ENCODE peak calls at places on chromosomes 1 and 21, in six cellular contexts. One of them, this sample, is unnamed.

GRCh38 chr1:225908013-225908640 is 15.9 kb downstream of the PYCR2 start:
- DNase-seq in A673: no peak
- DNase-seq in SK-N-SH: no peak
- DNase-seq in thoracic aorta: no peak
- DNase-seq in Peyer's patch: no peak
- DNase-seq in fibroblast of pulmonary artery: no peak
- DNase-seq in this sample: peak; percentile 33

GRCh38 chr21:25907573-25908275 is 173.0 kb downstream of the GABPA start:
- DNase-seq in A673: no peak
- DNase-seq in thoracic aorta: no peak
- DNase-seq in fibroblast of pulmonary artery: no peak
- DNase-seq in SK-N-SH: peak; percentile 50
- DNase-seq in Peyer's patch: no peak
- DNase-seq in this sample: no peak

GRCh38 chr1:14740016-14740415 is 141.5 kb downstream of the KAZN start:
- DNase-seq in Peyer's patch: no peak
- DNase-seq in fibroblast of pulmonary artery: no peak
- DNase-seq in SK-N-SH: no peak
- DNase-seq in thoracic aorta: no peak
- DNase-seq in A673: peak; percentile 75
- DNase-seq in this sample: no peak

GRCh38 chr1:20031161-20031560 is 38.8 kb upstream of the PLA2G5 start:
- DNase-seq in fibroblast of pulmonary artery: peak; percentile 74
- DNase-seq in thoracic aorta: no peak
- DNase-seq in A673: no peak
- DNase-seq in Peyer's patch: no peak
- DNase-seq in SK-N-SH: no peak
- DNase-seq in this sample: no peak

GRCh38 chr1:93531193-93531592 is 83.3 kb downstream of the FNBP1L start:
- DNase-seq in Peyer's patch: no peak
- DNase-seq in fibroblast of pulmonary artery: no peak
- DNase-seq in A673: no peak
- DNase-seq in SK-N-SH: peak; percentile 33
- DNase-seq in thoracic aorta: no peak
- DNase-seq in this sample: no peak

GRCh38 chr1:61337981-61338848 is 255.9 kb downstream of the NFIA start:
- DNase-seq in Peyer's patch: peak; percentile 54
- DNase-seq in SK-N-SH: peak; percentile 73
- DNase-seq in A673: peak; percentile 87
- DNase-seq in thoracic aorta: peak; percentile 50
- DNase-seq in fibroblast of pulmonary artery: peak; percentile 91
- DNase-seq in this sample: peak; percentile 85

GRCh38 chr1:245085508-245086095 is 69.2 kb upstream of the KIF26B start:
- DNase-seq in SK-N-SH: no peak
- DNase-seq in A673: no peak
- DNase-seq in fibroblast of pulmonary artery: peak; percentile 91
- DNase-seq in Peyer's patch: no peak
- DNase-seq in thoracic aorta: no peak
- DNase-seq in this sample: peak; percentile 97

GRCh38 chr1:94926365-94926914 is 470 bp downstream of the CNN3 start:
- DNase-seq in SK-N-SH: peak; percentile 85
- DNase-seq in fibroblast of pulmonary artery: peak; percentile 64
- DNase-seq in A673: peak; percentile 77
- DNase-seq in Peyer's patch: peak; percentile 78
- DNase-seq in thoracic aorta: no peak
- DNase-seq in this sample: peak; percentile 56

GRCh38 chr1:65297686-65298085 is 11.7 kb upstream of the DNAJC6 start:
- DNase-seq in thoracic aorta: no peak
- DNase-seq in fibroblast of pulmonary artery: no peak
- DNase-seq in SK-N-SH: no peak
- DNase-seq in A673: no peak
- DNase-seq in Peyer's patch: no peak
- DNase-seq in this sample: no peak

GRCh38 chr1:149884433-149885363 is 14.7 kb upstream of the BOLA1 start:
- DNase-seq in Peyer's patch: no peak
- DNase-seq in fibroblast of pulmonary artery: peak; percentile 13
- DNase-seq in thoracic aorta: no peak
- DNase-seq in A673: peak; percentile 76
- DNase-seq in SK-N-SH: no peak
- DNase-seq in this sample: peak; percentile 5

GRCh38 chr1:162475089-162475488 is 22.5 kb upstream of the UHMK1 start:
- DNase-seq in SK-N-SH: no peak
- DNase-seq in thoracic aorta: no peak
- DNase-seq in fibroblast of pulmonary artery: no peak
- DNase-seq in Peyer's patch: no peak
- DNase-seq in A673: no peak
- DNase-seq in this sample: no peak

GRCh38 chr1:79507770-79508169 is 501.2 kb upstream of the ADGRL4 start:
- DNase-seq in fibroblast of pulmonary artery: no peak
- DNase-seq in thoracic aorta: no peak
- DNase-seq in SK-N-SH: no peak
- DNase-seq in A673: no peak
- DNase-seq in Peyer's patch: no peak
- DNase-seq in this sample: no peak

GRCh38 chr1:221165331-221166161 is 286.3 kb downstream of the HLX start:
- DNase-seq in A673: no peak
- DNase-seq in thoracic aorta: no peak
- DNase-seq in SK-N-SH: peak; percentile 29
- DNase-seq in fibroblast of pulmonary artery: peak; percentile 23
- DNase-seq in Peyer's patch: no peak
- DNase-seq in this sample: no peak

GRCh38 chr1:20665736-20666135 is 4.6 kb upstream of the DDOST start:
- DNase-seq in thoracic aorta: no peak
- DNase-seq in SK-N-SH: no peak
- DNase-seq in Peyer's patch: no peak
- DNase-seq in fibroblast of pulmonary artery: no peak
- DNase-seq in A673: no peak
- DNase-seq in this sample: no peak

GRCh38 chr1:157937743-157938142 is 55.7 kb upstream of the KIRREL1 start:
- DNase-seq in SK-N-SH: no peak
- DNase-seq in A673: no peak
- DNase-seq in Peyer's patch: no peak
- DNase-seq in thoracic aorta: no peak
- DNase-seq in fibroblast of pulmonary artery: no peak
- DNase-seq in this sample: no peak

GRCh38 chr1:53468374-53468773 is 9.2 kb downstream of the DMRTB1 start:
- DNase-seq in A673: no peak
- DNase-seq in SK-N-SH: no peak
- DNase-seq in fibroblast of pulmonary artery: no peak
- DNase-seq in Peyer's patch: no peak
- DNase-seq in thoracic aorta: no peak
- DNase-seq in this sample: no peak

GRCh38 chr1:201346337-201346939 is 31.0 kb downstream of the TNNT2 start:
- DNase-seq in thoracic aorta: no peak
- DNase-seq in fibroblast of pulmonary artery: peak; percentile 67
- DNase-seq in A673: peak; percentile 80
- DNase-seq in Peyer's patch: peak; percentile 44
- DNase-seq in SK-N-SH: peak; percentile 61
- DNase-seq in this sample: peak; percentile 62

GRCh38 chr1:14937288-14937949 is 216.1 kb upstream of the TMEM51 start:
- DNase-seq in SK-N-SH: peak; percentile 51
- DNase-seq in A673: no peak
- DNase-seq in fibroblast of pulmonary artery: no peak
- DNase-seq in thoracic aorta: no peak
- DNase-seq in Peyer's patch: no peak
- DNase-seq in this sample: no peak

GRCh38 chr1:45622891-45623394 is 911 bp downstream of the CCDC17 start:
- DNase-seq in SK-N-SH: peak; percentile 39
- DNase-seq in fibroblast of pulmonary artery: no peak
- DNase-seq in A673: no peak
- DNase-seq in thoracic aorta: no peak
- DNase-seq in Peyer's patch: no peak
- DNase-seq in this sample: peak; percentile 8

GRCh38 chr21:31530918-31531705 is 128.4 kb upstream of the SOD1 start:
- DNase-seq in Peyer's patch: no peak
- DNase-seq in A673: peak; percentile 30
- DNase-seq in thoracic aorta: no peak
- DNase-seq in SK-N-SH: peak; percentile 77
- DNase-seq in fibroblast of pulmonary artery: no peak
- DNase-seq in this sample: no peak

GRCh38 chr1:217569021-217569420 is 61.9 kb downstream of the GPATCH2 start:
- DNase-seq in Peyer's patch: no peak
- DNase-seq in SK-N-SH: no peak
- DNase-seq in fibroblast of pulmonary artery: no peak
- DNase-seq in thoracic aorta: no peak
- DNase-seq in A673: no peak
- DNase-seq in this sample: peak; percentile 64

GRCh38 chr1:88466899-88467580 is 217.0 kb upstream of the PKN2 start:
- DNase-seq in A673: no peak
- DNase-seq in fibroblast of pulmonary artery: no peak
- DNase-seq in SK-N-SH: no peak
- DNase-seq in thoracic aorta: no peak
- DNase-seq in Peyer's patch: no peak
- DNase-seq in this sample: no peak

GRCh38 chr1:96641292-96641691 is 80.3 kb upstream of the PTBP2 start:
- DNase-seq in fibroblast of pulmonary artery: peak; percentile 51
- DNase-seq in A673: no peak
- DNase-seq in Peyer's patch: no peak
- DNase-seq in thoracic aorta: no peak
- DNase-seq in SK-N-SH: no peak
- DNase-seq in this sample: peak; percentile 66

GRCh38 chr1:181324797-181325616 is 158.3 kb upstream of the CACNA1E start:
- DNase-seq in fibroblast of pulmonary artery: no peak
- DNase-seq in SK-N-SH: no peak
- DNase-seq in A673: no peak
- DNase-seq in Peyer's patch: no peak
- DNase-seq in thoracic aorta: no peak
- DNase-seq in this sample: no peak

DNA sequence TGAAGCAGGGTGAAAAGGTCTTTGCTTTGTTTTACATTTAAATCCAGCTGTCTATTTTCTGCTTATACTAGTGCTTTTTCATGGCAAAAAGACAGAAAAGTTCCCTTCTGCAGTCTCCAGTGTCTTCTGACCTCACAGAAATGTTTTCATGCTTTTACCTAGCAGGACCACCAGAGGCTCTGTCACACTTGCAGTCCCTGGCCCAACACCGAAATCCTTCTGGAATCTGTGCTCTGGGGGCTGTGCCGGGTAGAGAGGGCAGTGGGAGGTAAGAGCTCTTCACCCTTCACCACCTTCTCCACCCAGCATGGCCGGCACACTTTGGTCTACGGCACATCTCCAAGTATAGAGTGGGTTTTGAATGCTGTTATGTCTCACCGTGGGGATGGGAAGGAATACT is 20.8 kb downstream of the GNAT2 start:
- DNase-seq in Peyer's patch: no peak
- DNase-seq in SK-N-SH: peak; percentile 6
- DNase-seq in fibroblast of pulmonary artery: no peak
- DNase-seq in thoracic aorta: no peak
- DNase-seq in A673: no peak
- DNase-seq in this sample: no peak
- TF ChIP-seq CTCF in Peyer's patch: no peak
- TF ChIP-seq CTCF in SK-N-SH: peak; percentile 18
- TF ChIP-seq CTCF in fibroblast of pulmonary artery: peak; percentile 31
- TF ChIP-seq CTCF in thoracic aorta: no peak
- TF ChIP-seq CTCF in A673: peak; percentile 42
- TF ChIP-seq CTCF in this sample: peak; percentile 13

GRCh38 chr1:156126043-156126700 is 11.7 kb downstream of the LMNA start:
- DNase-seq in fibroblast of pulmonary artery: peak; percentile 97
- DNase-seq in A673: peak; percentile 69
- DNase-seq in SK-N-SH: peak; percentile 83
- DNase-seq in thoracic aorta: peak; percentile 90
- DNase-seq in Peyer's patch: peak; percentile 80
- DNase-seq in this sample: peak; percentile 97

GRCh38 chr1:156130578-156130942 is 16.0 kb downstream of the LMNA start:
- DNase-seq in Peyer's patch: no peak
- DNase-seq in thoracic aorta: no peak
- DNase-seq in A673: no peak
- DNase-seq in fibroblast of pulmonary artery: no peak
- DNase-seq in SK-N-SH: no peak
- DNase-seq in this sample: no peak

GRCh38 chr1:156126701-156127534 is 12.4 kb downstream of the LMNA start:
- DNase-seq in Peyer's patch: peak; percentile 57
- DNase-seq in thoracic aorta: no peak
- DNase-seq in A673: no peak
- DNase-seq in fibroblast of pulmonary artery: peak; percentile 75
- DNase-seq in SK-N-SH: no peak
- DNase-seq in this sample: peak; percentile 97

GRCh38 chr1:156129687-156130577 is 15.4 kb downstream of the LMNA start:
- DNase-seq in Peyer's patch: peak; percentile 88
- DNase-seq in fibroblast of pulmonary artery: peak; percentile 97
- DNase-seq in thoracic aorta: peak; percentile 78
- DNase-seq in SK-N-SH: peak; percentile 90
- DNase-seq in A673: peak; percentile 97
- DNase-seq in this sample: peak; percentile 98

DNA sequence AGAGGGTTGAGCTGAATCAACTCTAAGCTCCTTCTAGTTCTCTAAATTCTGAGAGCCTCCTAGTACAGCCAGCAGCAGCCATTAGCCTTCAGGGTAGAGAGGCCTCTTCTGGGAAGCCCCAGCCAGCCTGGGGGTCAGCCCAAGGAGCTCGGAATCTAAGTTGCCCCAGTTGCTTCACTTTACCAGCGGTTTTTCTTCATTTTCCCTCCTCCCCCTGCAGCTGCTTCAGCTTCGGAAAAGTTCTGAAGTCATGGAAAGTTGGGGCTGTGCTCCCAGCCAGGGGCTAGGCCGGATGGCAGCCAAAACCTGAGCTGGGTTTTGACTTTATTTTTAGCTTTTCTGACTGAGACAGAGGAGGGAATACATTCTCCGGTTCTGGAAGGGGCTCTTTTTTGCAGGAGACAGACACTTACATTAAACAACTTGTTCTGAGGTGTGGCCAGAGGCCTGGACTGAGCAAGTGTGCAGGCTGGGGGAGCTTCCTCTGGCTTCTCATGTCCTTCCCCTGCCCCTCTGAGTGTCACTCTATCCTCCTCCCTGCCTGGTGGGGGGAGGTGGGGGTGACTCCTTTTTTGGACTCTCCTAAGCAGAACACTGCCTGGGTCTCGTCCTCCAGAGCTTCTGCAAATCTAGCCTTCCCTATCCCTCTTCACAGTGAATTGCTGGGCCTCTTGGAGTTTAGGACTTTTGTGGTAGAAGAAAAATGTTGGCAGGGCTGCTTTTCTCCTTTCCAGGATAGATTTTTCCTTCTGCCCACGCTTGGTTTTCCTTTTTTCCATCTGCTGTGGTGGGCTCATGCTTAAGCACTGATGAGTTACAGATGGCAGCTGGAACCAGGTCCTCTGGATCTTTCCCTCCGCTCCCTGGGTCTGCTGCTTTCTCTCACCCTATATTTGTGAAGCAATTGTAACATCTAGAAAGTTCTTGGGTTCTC is 14.5 kb downstream of the LMNA start:
- DNase-seq in thoracic aorta: no peak
- DNase-seq in SK-N-SH: no peak
- DNase-seq in A673: no peak
- DNase-seq in Peyer's patch: peak; percentile 43
- DNase-seq in fibroblast of pulmonary artery: peak; percentile 84
- DNase-seq in this sample: peak; percentile 93
- H3K4me3 ChIP-seq in thoracic aorta: peak overlapping the region; percentile 96
- H3K4me3 ChIP-seq in SK-N-SH: peak overlapping the region; percentile 30
- H3K4me3 ChIP-seq in A673: no peak overlapping the region
- H3K4me3 ChIP-seq in Peyer's patch: peak overlapping the region; percentile 16
- H3K4me3 ChIP-seq in fibroblast of pulmonary artery: peak overlapping the region; percentile 27
- H3K4me3 ChIP-seq in this sample: peak overlapping the region; percentile 57

GRCh38 chr1:212284744-212285684 is at the start of gene PPP2R5A:
- DNase-seq in SK-N-SH: peak; percentile 98
- DNase-seq in thoracic aorta: peak; percentile 95
- DNase-seq in Peyer's patch: peak; percentile 99
- DNase-seq in A673: peak; percentile 99
- DNase-seq in fibroblast of pulmonary artery: peak; percentile 100
- DNase-seq in this sample: peak; percentile 100
- TF ChIP-seq CTCF in SK-N-SH: peak; percentile 46
- TF ChIP-seq CTCF in thoracic aorta: peak; percentile 14
- TF ChIP-seq CTCF in Peyer's patch: peak; percentile 26
- TF ChIP-seq CTCF in A673: peak; percentile 33
- TF ChIP-seq CTCF in fibroblast of pulmonary artery: no peak
- TF ChIP-seq CTCF in this sample: peak; percentile 26

GRCh38 chr1:111789666-111790316 is 34.1 kb downstream of the DDX20 start:
- DNase-seq in Peyer's patch: no peak
- DNase-seq in A673: no peak
- DNase-seq in SK-N-SH: no peak
- DNase-seq in fibroblast of pulmonary artery: peak; percentile 71
- DNase-seq in thoracic aorta: no peak
- DNase-seq in this sample: peak; percentile 99
- H3K4me3 ChIP-seq in Peyer's patch: no peak overlapping the region
- H3K4me3 ChIP-seq in A673: no peak overlapping the region
- H3K4me3 ChIP-seq in SK-N-SH: no peak overlapping the region
- H3K4me3 ChIP-seq in fibroblast of pulmonary artery: no peak overlapping the region
- H3K4me3 ChIP-seq in thoracic aorta: no peak overlapping the region
- H3K4me3 ChIP-seq in this sample: no peak overlapping the region